ENCODE peak calls at places on chromosomes 6 and 20, in four cellular contexts. One of them, this sample, is unnamed.
A peak's percentile ranks its signal among the peaks of the same experiment; 100 is the strongest.

GRCh38 chr6:139676718-139677117 is 302.3 kb upstream of the CITED2 start:
- DNase-seq in breast epithelium: no peak
- DNase-seq in left lung: no peak
- DNase-seq in mucosa of descending colon: no peak
- DNase-seq in this sample: no peak

GRCh38 chr20:54197621-54198604 is 10.0 kb upstream of the PFDN4 start:
- DNase-seq in breast epithelium: no peak
- DNase-seq in left lung: no peak
- DNase-seq in mucosa of descending colon: no peak
- DNase-seq in this sample: no peak

GRCh38 chr6:54185885-54186284 is 74.6 kb downstream of the MLIP start:
- DNase-seq in breast epithelium: no peak
- DNase-seq in left lung: no peak
- DNase-seq in mucosa of descending colon: no peak
- DNase-seq in this sample: no peak

GRCh38 chr6:37109714-37110454 is 60.1 kb upstream of the PIM1 start:
- DNase-seq in breast epithelium: no peak
- DNase-seq in left lung: no peak
- DNase-seq in mucosa of descending colon: no peak
- DNase-seq in this sample: no peak

GRCh38 chr6:4316867-4317400 is 181.6 kb upstream of the ECI2 start:
- DNase-seq in breast epithelium: no peak
- DNase-seq in left lung: no peak
- DNase-seq in mucosa of descending colon: peak; percentile 67
- DNase-seq in this sample: peak; percentile 70

GRCh38 chr6:160217073-160217472 is 41.5 kb downstream of the SLC22A2 start:
- DNase-seq in breast epithelium: no peak
- DNase-seq in left lung: no peak
- DNase-seq in mucosa of descending colon: no peak
- DNase-seq in this sample: no peak

GRCh38 chr20:43946659-43947315 is 32.1 kb downstream of the TOX2 start:
- DNase-seq in breast epithelium: no peak
- DNase-seq in left lung: no peak
- DNase-seq in mucosa of descending colon: no peak
- DNase-seq in this sample: no peak

GRCh38 chr20:37295001-37295400 is 5.5 kb downstream of the MANBAL start:
- DNase-seq in breast epithelium: no peak
- DNase-seq in left lung: no peak
- DNase-seq in mucosa of descending colon: no peak
- DNase-seq in this sample: no peak

GRCh38 chr6:158475344-158476302 is 84.3 kb upstream of the TMEM181 start:
- DNase-seq in breast epithelium: no peak
- DNase-seq in left lung: no peak
- DNase-seq in mucosa of descending colon: peak; percentile 39
- DNase-seq in this sample: no peak

GRCh38 chr6:124002377-124003081 is 198.9 kb downstream of the NKAIN2 start:
- DNase-seq in breast epithelium: no peak
- DNase-seq in left lung: no peak
- DNase-seq in mucosa of descending colon: no peak
- DNase-seq in this sample: no peak

GRCh38 chr6:146785001-146785585 is 186.3 kb downstream of the ADGB start:
- DNase-seq in breast epithelium: no peak
- DNase-seq in left lung: no peak
- DNase-seq in mucosa of descending colon: no peak
- DNase-seq in this sample: no peak

GRCh38 chr6:89122625-89123024 is 4.8 kb upstream of the SRSF12 start:
- DNase-seq in breast epithelium: no peak
- DNase-seq in left lung: no peak
- DNase-seq in mucosa of descending colon: no peak
- DNase-seq in this sample: no peak

GRCh38 chr20:58852559-58853271 is at the start of gene GNAS:
- DNase-seq in breast epithelium: no peak
- DNase-seq in left lung: peak; percentile 83
- DNase-seq in mucosa of descending colon: peak; percentile 76
- DNase-seq in this sample: peak; percentile 88

GRCh38 chr20:47857142-47857993 is 72.1 kb upstream of the SULF2 start:
- DNase-seq in breast epithelium: no peak
- DNase-seq in left lung: no peak
- DNase-seq in mucosa of descending colon: no peak
- DNase-seq in this sample: peak; percentile 71

GRCh38 chr6:43891072-43891870 is 121.3 kb downstream of the VEGFA start:
- DNase-seq in breast epithelium: no peak
- DNase-seq in left lung: peak; percentile 58
- DNase-seq in mucosa of descending colon: no peak
- DNase-seq in this sample: no peak
- H3K4me1 ChIP-seq in breast epithelium: no peaks in the 10 kb centered on the region
- H3K4me1 ChIP-seq in left lung: no peaks in the 10 kb centered on the region
- H3K4me1 ChIP-seq in mucosa of descending colon: no peaks in the 10 kb centered on the region
- H3K4me1 ChIP-seq in this sample: no peaks in the 10 kb centered on the region

GRCh38 chr6:2949121-2949520 is 22.2 kb downstream of the SERPINB6 start:
- DNase-seq in breast epithelium: no peak
- DNase-seq in left lung: no peak
- DNase-seq in mucosa of descending colon: no peak
- DNase-seq in this sample: no peak

GRCh38 chr6:2949536-2950083 is 21.8 kb downstream of the SERPINB6 start:
- DNase-seq in breast epithelium: no peak
- DNase-seq in left lung: no peak
- DNase-seq in mucosa of descending colon: no peak
- DNase-seq in this sample: no peak

GRCh38 chr6:2952557-2953095 is 18.7 kb downstream of the SERPINB6 start:
- DNase-seq in breast epithelium: peak; percentile 69
- DNase-seq in left lung: peak; percentile 90
- DNase-seq in mucosa of descending colon: peak; percentile 90
- DNase-seq in this sample: peak; percentile 90

GRCh38 chr6:2951723-2952122 is 19.6 kb downstream of the SERPINB6 start:
- DNase-seq in breast epithelium: no peak
- DNase-seq in left lung: peak; percentile 85
- DNase-seq in mucosa of descending colon: no peak
- DNase-seq in this sample: no peak

GRCh38 chr6:2950713-2951112 is 20.7 kb downstream of the SERPINB6 start:
- DNase-seq in breast epithelium: no peak
- DNase-seq in left lung: no peak
- DNase-seq in mucosa of descending colon: no peak
- DNase-seq in this sample: no peak
- H3K4me1 ChIP-seq in breast epithelium: no peaks in the 10 kb centered on the region
- H3K4me1 ChIP-seq in left lung: no peaks in the 10 kb centered on the region
- H3K4me1 ChIP-seq in mucosa of descending colon: peaks cover 7% of the 10 kb centered on the region
- H3K4me1 ChIP-seq in this sample: no peaks in the 10 kb centered on the region

DNA sequence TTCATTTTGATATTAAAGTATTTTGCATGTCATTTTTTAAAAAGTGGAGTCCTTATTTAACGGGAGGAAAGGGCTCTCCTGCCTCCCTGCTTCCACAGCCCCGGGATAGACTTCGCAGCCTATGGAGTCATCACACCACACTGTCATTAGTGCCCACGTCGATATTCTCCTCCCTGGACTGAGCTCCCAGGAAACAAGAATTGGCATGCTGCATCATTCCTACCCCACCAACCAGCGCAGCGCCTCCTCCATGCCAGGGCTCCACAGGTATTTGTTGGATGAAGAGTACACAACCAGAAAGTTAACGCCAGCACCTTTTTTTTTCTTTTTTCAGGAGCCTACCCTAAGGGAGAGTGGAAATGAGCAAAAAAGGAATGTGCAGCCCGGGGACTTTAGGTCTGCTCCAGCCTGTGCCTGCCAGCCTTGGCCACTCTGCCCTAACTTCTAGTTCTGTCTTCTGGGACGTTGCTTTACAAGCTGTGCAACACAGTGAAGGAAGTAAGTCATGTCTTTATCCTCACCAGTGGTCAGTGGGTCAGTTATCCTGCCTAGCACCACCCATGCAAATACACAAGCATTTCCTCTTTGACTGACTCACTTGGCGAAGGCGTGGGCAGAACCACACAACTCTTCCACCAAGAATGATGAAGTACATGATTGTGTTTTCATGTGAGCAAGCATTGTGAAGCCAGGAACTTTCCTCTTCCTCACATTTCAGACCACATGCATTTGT is 180.7 kb upstream of the UST start:
- DNase-seq in breast epithelium: no peak
- DNase-seq in left lung: no peak
- DNase-seq in mucosa of descending colon: no peak
- DNase-seq in this sample: peak; percentile 68
- H3K4me1 ChIP-seq in breast epithelium: no peaks in the 10 kb centered on the region
- H3K4me1 ChIP-seq in left lung: no peaks in the 10 kb centered on the region
- H3K4me1 ChIP-seq in mucosa of descending colon: no peaks in the 10 kb centered on the region
- H3K4me1 ChIP-seq in this sample: peaks cover 2% of the 10 kb centered on the region

DNA sequence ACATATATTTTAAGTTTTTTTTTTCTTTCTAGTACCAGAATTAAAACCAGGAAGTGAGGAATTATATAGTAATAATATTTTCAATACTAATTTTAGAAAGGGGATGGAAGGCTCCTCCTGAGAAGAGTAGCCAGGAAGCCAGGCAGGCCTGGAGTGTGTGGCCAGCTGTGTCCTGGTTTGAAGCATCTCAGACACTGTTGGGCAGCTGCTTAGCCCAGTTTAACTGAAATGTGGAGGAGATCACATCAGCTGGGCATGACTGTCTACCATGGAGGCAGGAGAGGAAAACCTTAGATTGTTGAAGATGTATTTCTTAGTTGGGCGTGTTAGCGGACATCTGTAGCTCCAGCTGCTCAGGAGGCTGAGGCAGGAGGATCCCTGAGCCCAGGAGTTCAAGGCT is 142.2 kb downstream of the ARID1B start:
- DNase-seq in breast epithelium: no peak
- DNase-seq in left lung: no peak
- DNase-seq in mucosa of descending colon: no peak
- DNase-seq in this sample: no peak
- H3K4me1 ChIP-seq in breast epithelium: no peaks in the 10 kb centered on the region
- H3K4me1 ChIP-seq in left lung: no peaks in the 10 kb centered on the region
- H3K4me1 ChIP-seq in mucosa of descending colon: no peaks in the 10 kb centered on the region
- H3K4me1 ChIP-seq in this sample: peaks cover 12% of the 10 kb centered on the region

DNA sequence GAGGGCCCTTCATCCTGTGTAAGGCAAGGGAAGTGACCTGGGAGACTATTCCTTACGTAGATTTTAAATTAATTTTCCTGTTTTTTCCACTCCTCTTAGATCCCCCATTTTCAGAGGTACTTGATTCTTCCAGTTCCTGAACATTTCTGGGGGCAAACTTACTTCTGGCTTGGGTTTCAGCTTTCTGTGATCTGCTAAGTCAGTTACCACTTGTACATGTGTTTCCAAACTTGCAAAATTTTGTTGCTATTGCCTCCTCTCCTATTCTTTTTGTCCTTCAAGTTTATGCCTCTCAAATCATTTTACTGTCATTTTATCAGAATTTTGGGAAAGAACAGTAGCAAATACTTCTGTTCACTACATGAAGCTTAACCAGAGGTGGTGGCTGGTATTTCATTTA is 81.2 kb downstream of the QRSL1 start:
- DNase-seq in breast epithelium: no peak
- DNase-seq in left lung: no peak
- DNase-seq in mucosa of descending colon: no peak
- DNase-seq in this sample: no peak
- H3K4me1 ChIP-seq in breast epithelium: no peaks in the 10 kb centered on the region
- H3K4me1 ChIP-seq in left lung: no peaks in the 10 kb centered on the region
- H3K4me1 ChIP-seq in mucosa of descending colon: peaks cover under 1% of the 10 kb centered on the region
- H3K4me1 ChIP-seq in this sample: no peaks in the 10 kb centered on the region

DNA sequence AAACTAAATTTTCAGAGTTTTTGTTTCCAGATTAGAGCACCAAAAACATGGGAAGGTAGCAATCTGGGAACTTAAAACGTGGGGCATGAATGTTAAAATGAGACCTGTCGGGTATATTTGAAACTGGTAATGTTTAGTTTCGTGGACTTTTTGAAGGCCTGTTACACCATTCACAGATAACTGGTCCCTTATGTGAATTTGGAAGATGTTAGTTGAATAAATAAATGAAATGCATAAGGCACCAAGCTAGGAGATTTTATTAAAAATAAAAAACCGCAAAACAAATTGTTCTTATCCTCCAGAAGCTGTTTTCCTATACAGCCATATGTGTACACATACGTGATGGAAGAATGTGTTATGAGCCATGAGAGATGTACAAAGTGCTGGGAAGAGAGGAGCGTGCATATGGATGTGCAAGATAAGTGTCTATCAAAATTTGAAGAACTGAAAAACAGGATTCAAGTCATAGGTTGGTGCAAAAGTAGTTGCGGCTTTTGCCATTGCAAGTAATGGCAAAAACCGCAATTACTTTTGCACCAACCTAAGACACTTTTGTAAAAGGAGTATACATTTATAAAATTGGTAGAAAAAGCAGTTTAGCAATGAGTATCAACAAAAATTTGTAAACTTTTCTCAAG is 700 bp upstream of the MCUR1 start:
- DNase-seq in breast epithelium: no peak
- DNase-seq in left lung: no peak
- DNase-seq in mucosa of descending colon: no peak
- DNase-seq in this sample: no peak
- H3K4me1 ChIP-seq in breast epithelium: peaks cover 8% of the 10 kb centered on the region
- H3K4me1 ChIP-seq in left lung: peaks cover 17% of the 10 kb centered on the region
- H3K4me1 ChIP-seq in mucosa of descending colon: peaks cover 41% of the 10 kb centered on the region
- H3K4me1 ChIP-seq in this sample: peaks cover 7% of the 10 kb centered on the region

DNA sequence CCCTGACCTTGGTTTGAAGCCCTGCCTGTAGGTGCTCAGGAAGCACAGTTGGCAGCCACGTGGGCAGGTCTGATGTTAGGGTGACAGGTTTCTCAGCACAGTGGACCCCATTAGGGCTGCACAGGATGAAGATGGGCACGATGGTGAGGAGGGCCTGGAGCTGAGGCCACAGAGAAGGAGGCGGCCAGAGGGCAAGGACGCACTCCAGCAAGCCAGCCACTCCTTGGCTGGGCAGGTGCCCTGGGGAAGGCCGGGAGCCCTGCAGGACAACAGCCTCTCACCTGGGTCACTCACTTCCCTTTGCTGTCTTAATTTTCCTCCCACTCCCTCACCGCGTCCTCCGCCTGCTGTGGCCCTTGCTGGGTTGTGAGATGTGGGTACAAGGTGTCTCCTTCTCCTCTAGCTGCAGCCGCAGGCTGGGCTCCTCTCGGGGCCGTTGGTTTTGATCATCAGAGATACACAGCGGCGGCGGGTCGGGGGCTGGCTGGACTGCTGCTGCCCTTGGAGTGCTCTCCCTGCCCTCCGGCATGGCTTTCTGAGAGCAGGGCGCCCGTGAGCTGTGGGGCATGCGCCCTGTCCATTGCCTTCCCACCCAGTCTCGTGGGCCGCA is 5.7 kb downstream of the OSBPL2 start:
- DNase-seq in breast epithelium: no peak
- DNase-seq in left lung: peak; percentile 75
- DNase-seq in mucosa of descending colon: no peak
- DNase-seq in this sample: peak; percentile 53
- H3K4me1 ChIP-seq in breast epithelium: peaks cover 6% of the 10 kb centered on the region
- H3K4me1 ChIP-seq in left lung: peaks cover 9% of the 10 kb centered on the region
- H3K4me1 ChIP-seq in mucosa of descending colon: peaks cover 39% of the 10 kb centered on the region
- H3K4me1 ChIP-seq in this sample: peaks cover 19% of the 10 kb centered on the region

DNA sequence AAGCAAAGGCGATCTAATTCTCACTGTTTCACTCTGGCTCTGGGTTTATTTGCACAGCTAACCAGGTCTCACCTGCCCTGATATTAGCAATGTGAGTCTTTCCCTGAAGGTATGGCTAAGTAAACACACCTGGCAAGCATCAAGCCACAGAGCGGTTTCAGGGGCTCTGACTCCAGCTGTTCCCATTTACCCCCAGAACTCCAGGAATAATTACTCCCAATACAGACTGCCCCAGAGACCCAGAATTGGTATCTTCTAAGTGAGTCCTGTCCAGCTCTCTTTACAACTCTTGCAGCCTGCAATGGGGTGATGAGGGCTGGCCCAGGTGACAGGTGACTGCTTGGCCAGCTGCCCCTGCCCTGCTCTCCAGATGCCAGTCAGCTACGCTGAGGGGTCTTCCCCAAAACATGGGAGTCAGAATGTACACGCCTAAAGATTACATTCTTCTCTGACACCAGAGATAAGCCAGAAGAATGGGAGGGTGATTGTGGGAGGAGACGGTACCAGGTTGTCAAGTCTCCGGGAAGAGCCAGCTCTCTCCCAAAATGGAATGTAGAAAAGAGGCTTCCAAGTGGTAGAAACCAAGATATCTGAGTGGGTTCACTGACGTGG is 4.9 kb upstream of the LRRN4 start:
- DNase-seq in breast epithelium: no peak
- DNase-seq in left lung: no peak
- DNase-seq in mucosa of descending colon: no peak
- DNase-seq in this sample: no peak
- H3K4me1 ChIP-seq in breast epithelium: no peaks in the 10 kb centered on the region
- H3K4me1 ChIP-seq in left lung: no peaks in the 10 kb centered on the region
- H3K4me1 ChIP-seq in mucosa of descending colon: no peaks in the 10 kb centered on the region
- H3K4me1 ChIP-seq in this sample: peaks cover 3% of the 10 kb centered on the region